ENCODE peak calls at places on chromosomes 4 and X, in four cellular contexts. B is choroid plexus epithelial cell, S is upper lobe of left lung, Q is tibial artery. H is an unnamed sample.

GRCh38 chrX:152154050-152154449 is 15.7 kb upstream of the MAGEA10 start:
- DNase-seq in B (no peak), S (no peak), Q (no peak), H (no peak)

GRCh38 chr4:150308824-150309472 is 230.7 kb downstream of the DCLK2 start:
- DNase-seq in B (peak), S (no peak), Q (no peak), H (no peak)

GRCh38 chr4:151418385-151418784 is 9.4 kb downstream of the FHIP1A start:
- DNase-seq in B (peak), S (no peak), Q (no peak), H (peak)

GRCh38 chrX:134999469-134999868 is 8.7 kb downstream of the SMIM10 start:
- DNase-seq in B (peak), S (no peak), Q (no peak), H (peak)

GRCh38 chr4:159103406-159104131 is 690 bp downstream of the RAPGEF2 start:
- DNase-seq in B (peak), S (peak), Q (peak), H (peak)

GRCh38 chr4:100017627-100018310 is 67.7 kb upstream of the H2AZ1 start:
- DNase-seq in B (no peak), S (no peak), Q (no peak), H (peak)

GRCh38 chr4:8472689-8473197 is 32.2 kb downstream of the TRMT44 start:
- DNase-seq in B (peak), S (no peak), Q (peak), H (peak)

GRCh38 chrX:150575415-150575814 is 7.0 kb downstream of the MTM1 start:
- DNase-seq in B (peak), S (peak), Q (no peak), H (peak)

GRCh38 chr4:85475631-85476233 is 782 bp downstream of the ARHGAP24 start:
- DNase-seq in B (peak), S (peak), Q (no peak), H (peak)

GRCh38 chrX:150364347-150365050 is 1.4 kb downstream of the MAMLD1 start:
- DNase-seq in B (no peak), S (no peak), Q (no peak), H (no peak)

GRCh38 chrX:39883664-39884063 is 214.1 kb downstream of the BCOR start:
- DNase-seq in B (no peak), S (no peak), Q (no peak), H (no peak)

GRCh38 chrX:49761481-49761880 is 65.7 kb upstream of the PAGE1 start:
- DNase-seq in B (peak), S (no peak), Q (no peak), H (peak)

GRCh38 chr4:66169341-66169740 is 499.1 kb upstream of the EPHA5 start:
- DNase-seq in B (peak), S (no peak), Q (no peak), H (peak)

GRCh38 chr4:52621567-52621966 is 37.5 kb downstream of the USP46 start:
- DNase-seq in B (no peak), S (no peak), Q (no peak), H (no peak)

GRCh38 chr4:6373541-6374410 is 98.6 kb downstream of the PPP2R2C start:
- DNase-seq in B (no peak), S (no peak), Q (no peak), H (no peak)

GRCh38 chr4:42122237-42122636 is 30.2 kb downstream of the BEND4 start:
- DNase-seq in B (no peak), S (no peak), Q (no peak), H (no peak)

GRCh38 chr4:109385260-109385659 is 48.4 kb upstream of the SEC24B start:
- DNase-seq in B (no peak), S (no peak), Q (no peak), H (no peak)
- H3K4me3 ChIP-seq in B (no peak), S (no peak), Q (no peak), H (no peak)

DNA sequence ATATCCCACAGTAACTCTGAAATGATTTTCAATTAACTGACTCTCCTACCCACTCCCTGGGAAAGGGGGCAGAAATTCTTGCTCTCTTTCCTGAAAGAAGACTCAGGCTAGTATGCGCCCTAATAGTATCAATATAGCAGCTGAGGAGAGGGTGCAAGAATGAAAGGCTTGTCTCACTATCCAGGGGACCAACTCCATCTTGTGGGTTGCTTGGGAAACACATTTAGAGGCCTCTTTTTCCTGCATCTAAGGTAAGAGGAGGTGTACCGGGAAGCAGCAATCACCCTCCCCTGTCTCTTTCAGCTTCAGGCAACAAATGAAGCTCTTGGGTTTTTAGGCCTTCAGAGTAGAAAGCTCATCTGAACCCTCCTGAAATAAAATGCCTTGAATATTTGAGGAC is 11.3 kb downstream of the TMEM255A start:
- DNase-seq in B (no peak), S (no peak), Q (no peak), H (no peak)
- TF ChIP-seq CTCF in B (peak), S (no peak), Q (no peak), H (no peak)

GRCh38 chr4:78768447-78769177 is 7.5 kb upstream of the BMP2K start:
- DNase-seq in B (peak), S (no peak), Q (no peak), H (peak)

GRCh38 chr4:78766650-78767049 is 9.5 kb upstream of the BMP2K start:
- DNase-seq in B (no peak), S (no peak), Q (no peak), H (no peak)

GRCh38 chr4:78766026-78766425 is 10.1 kb upstream of the BMP2K start:
- DNase-seq in B (peak), S (no peak), Q (no peak), H (peak)

GRCh38 chr4:78765607-78766006 is 10.5 kb upstream of the BMP2K start:
- DNase-seq in B (no peak), S (no peak), Q (no peak), H (no peak)

GRCh38 chr4:78767350-78767749 is 8.8 kb upstream of the BMP2K start:
- DNase-seq in B (no peak), S (no peak), Q (no peak), H (no peak)
- H3K4me3 ChIP-seq in B (no peak), S (no peak), Q (no peak), H (no peak)

GRCh38 chrX:104359124-104359523 is 104.4 kb upstream of the ESX1 start:
- DNase-seq in B (no peak), S (no peak), Q (no peak), H (peak)
- TF ChIP-seq CTCF in B (no peak), S (no peak), Q (no peak), H (no peak)